ENCODE peak calls at places on chromosomes 12 and 14, in nine cellular contexts. T is uterus, S is neural progenitor cell, X is neuronal stem cell, U is small intestine, N is A549, M is astrocyte, O is cardiac muscle cell, R is thyroid gland. D is an unnamed sample.

GRCh38 chr14:95008445-95009217 is 148.7 kb downstream of the DICER1 start:
- DNase-seq in M (no peak), N (no peak), S (no peak), X (no peak), R (no peak), U (no peak), T (no peak), O (peak; percentile 44), D (no peak)

GRCh38 chr12:12774791-12775190 is 10.7 kb upstream of the APOLD1 start:
- DNase-seq in U (no peak), T (no peak), R (no peak), M (no peak), X (no peak), O (no peak), N (no peak), S (no peak), D (no peak)

GRCh38 chr12:70719672-70720420 is 82.6 kb upstream of the PTPRB start:
- DNase-seq in M (peak; percentile 41), T (no peak), R (peak; percentile 18), X (peak; percentile 70), U (peak; percentile 23), S (peak; percentile 80), O (peak; percentile 65), N (peak; percentile 13), D (no peak)

GRCh38 chr12:121814429-121815119 is 10.8 kb downstream of the SETD1B start:
- DNase-seq in X (no peak), N (no peak), M (no peak), U (no peak), O (no peak), S (no peak), R (no peak), T (no peak), D (no peak)

GRCh38 chr12:46364777-46365580 is 7.6 kb downstream of the SLC38A2 start:
- DNase-seq in M (peak; percentile 83), S (no peak), U (peak; percentile 80), X (no peak), R (peak; percentile 30), T (peak; percentile 72), N (peak; percentile 53), O (no peak), D (no peak)

GRCh38 chr14:86739761-86740160 is 1209.8 kb downstream of the FLRT2 start:
- DNase-seq in S (no peak), U (no peak), T (no peak), O (no peak), R (no peak), M (no peak), N (no peak), X (no peak), D (no peak)

GRCh38 chr14:63266106-63266505 is 52.6 kb downstream of the GPHB5 start:
- DNase-seq in U (no peak), X (no peak), M (peak; percentile 35), R (no peak), S (no peak), N (no peak), O (no peak), T (no peak), D (no peak)

GRCh38 chr14:96362965-96363750 is at the start of the genes ATG2B and GSKIP:
- DNase-seq in U (peak; percentile 95), S (peak; percentile 99), O (peak; percentile 97), N (peak; percentile 89), R (peak; percentile 94), M (peak; percentile 74), T (peak; percentile 90), X (peak; percentile 96), D (peak; percentile 98)

GRCh38 chr12:95548056-95548538 is 3.2 kb downstream of the USP44 start:
- DNase-seq in U (peak; percentile 13), R (peak; percentile 53), M (peak; percentile 2), N (no peak), T (peak; percentile 19), S (peak; percentile 84), O (peak; percentile 51), X (peak; percentile 30), D (no peak)

GRCh38 chr12:106446429-106447092 is 89.0 kb downstream of the POLR3B start:
- DNase-seq in X (peak; percentile 18), N (no peak), O (no peak), U (no peak), R (no peak), S (peak; percentile 64), T (no peak), M (peak; percentile 25), D (no peak)

GRCh38 chr12:108173160-108173559 is 44.1 kb downstream of the WSCD2 start:
- DNase-seq in R (peak; percentile 75), T (no peak), O (no peak), U (no peak), S (peak; percentile 41), M (no peak), X (no peak), N (no peak), D (no peak)

GRCh38 chr12:9319044-9319841 is 111.0 kb upstream of the PZP start:
- DNase-seq in T (no peak), N (no peak), U (no peak), R (no peak), S (peak; percentile 20), M (no peak), O (no peak), X (no peak), D (no peak)

GRCh38 chr12:23431006-23431405 is 518.5 kb downstream of the SOX5 start:
- DNase-seq in X (no peak), M (peak; percentile 50), U (no peak), N (no peak), R (no peak), T (no peak), O (peak; percentile 44), S (no peak), D (no peak)

GRCh38 chr14:90965765-90966164 is 94.7 kb downstream of the RPS6KA5 start:
- DNase-seq in R (no peak), X (no peak), S (no peak), N (no peak), U (no peak), T (no peak), O (no peak), M (no peak), D (no peak)

GRCh38 chr12:27293463-27293862 is 39.2 kb upstream of the BMAL2 start:
- DNase-seq in S (no peak), T (no peak), U (no peak), M (peak; percentile 50), N (no peak), X (no peak), O (no peak), R (peak; percentile 64), D (no peak)

GRCh38 chr12:124849382-124849781 is 14.3 kb downstream of the SCARB1 start:
- DNase-seq in M (no peak), R (no peak), U (no peak), O (no peak), X (no peak), N (no peak), S (no peak), T (no peak), D (no peak)

GRCh38 chr14:105999361-106000028 is 473.1 kb downstream of the TMEM121 start:
- DNase-seq in M (no peak), O (no peak), N (peak; percentile 84), X (no peak), T (peak; percentile 22), U (peak; percentile 60), S (peak; percentile 10), R (no peak), D (peak; percentile 64)
- H3K9me3 ChIP-seq in M (peaks cover 2% of the 10 kb centered on the region), O (peaks cover 4% of the 10 kb centered on the region), N (peaks cover 4% of the 10 kb centered on the region), X (peaks cover 4% of the 10 kb centered on the region), T (no peaks in the 10 kb centered on the region), U (no peaks in the 10 kb centered on the region), S (peaks cover 21% of the 10 kb centered on the region), R (no peaks in the 10 kb centered on the region), D (no peaks in the 10 kb centered on the region)

DNA sequence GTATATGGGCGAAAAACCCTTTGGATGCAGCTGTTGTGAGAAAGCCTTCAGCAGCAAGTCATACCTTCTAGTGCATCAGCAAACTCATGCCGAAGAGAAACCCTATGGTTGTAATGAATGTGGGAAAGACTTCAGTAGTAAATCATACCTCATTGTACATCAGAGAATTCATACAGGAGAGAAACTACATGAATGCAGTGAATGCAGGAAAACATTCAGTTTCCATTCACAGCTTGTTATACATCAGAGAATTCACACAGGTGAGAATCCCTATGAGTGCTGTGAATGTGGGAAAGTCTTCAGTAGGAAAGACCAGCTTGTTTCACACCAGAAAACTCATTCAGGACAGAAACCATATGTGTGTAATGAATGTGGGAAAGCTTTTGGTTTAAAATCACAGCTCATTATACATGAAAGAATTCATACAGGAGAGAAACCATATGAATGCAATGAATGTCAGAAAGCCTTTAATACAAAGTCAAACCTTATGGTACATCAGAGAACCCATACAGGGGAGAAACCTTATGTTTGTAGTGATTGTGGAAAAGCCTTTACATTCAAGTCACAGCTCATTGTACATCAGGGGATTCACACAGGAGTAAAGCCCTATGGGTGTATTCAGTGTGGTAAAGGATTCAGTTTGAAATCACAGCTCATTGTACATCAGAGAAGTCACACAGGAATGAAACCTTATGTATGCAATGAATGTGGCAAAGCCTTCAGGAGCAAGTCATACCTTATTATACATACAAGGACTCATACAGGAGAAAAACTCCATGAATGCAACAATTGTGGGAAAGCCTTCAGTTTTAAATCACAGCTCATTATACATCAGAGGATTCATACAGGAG is 21.4 kb downstream of the ZNF268 start:
- DNase-seq in T (no peak), S (no peak), O (no peak), R (no peak), X (no peak), N (peak; percentile 51), U (no peak), M (peak; percentile 24), D (no peak)
- H3K9me3 ChIP-seq in T (peaks cover 11% of the 10 kb centered on the region), S (peaks cover 73% of the 10 kb centered on the region), O (peaks cover 33% of the 10 kb centered on the region), R (peaks cover 38% of the 10 kb centered on the region), X (peaks cover 37% of the 10 kb centered on the region), N (peaks cover 75% of the 10 kb centered on the region), U (peaks cover 8% of the 10 kb centered on the region), M (peaks cover 52% of the 10 kb centered on the region), D (peaks cover 66% of the 10 kb centered on the region)

GRCh38 chr14:27077181-27077738 is 479.4 kb upstream of the NOVA1 start:
- DNase-seq in X (no peak), O (no peak), S (no peak), U (no peak), N (no peak), T (no peak), R (no peak), M (no peak), D (no peak)
- H3K9me3 ChIP-seq in X (no peaks in the 10 kb centered on the region), O (no peaks in the 10 kb centered on the region), S (no peaks in the 10 kb centered on the region), U (no peaks in the 10 kb centered on the region), N (no peaks in the 10 kb centered on the region), T (no peaks in the 10 kb centered on the region), R (no peaks in the 10 kb centered on the region), M (no peaks in the 10 kb centered on the region), D (no peaks in the 10 kb centered on the region)

DNA sequence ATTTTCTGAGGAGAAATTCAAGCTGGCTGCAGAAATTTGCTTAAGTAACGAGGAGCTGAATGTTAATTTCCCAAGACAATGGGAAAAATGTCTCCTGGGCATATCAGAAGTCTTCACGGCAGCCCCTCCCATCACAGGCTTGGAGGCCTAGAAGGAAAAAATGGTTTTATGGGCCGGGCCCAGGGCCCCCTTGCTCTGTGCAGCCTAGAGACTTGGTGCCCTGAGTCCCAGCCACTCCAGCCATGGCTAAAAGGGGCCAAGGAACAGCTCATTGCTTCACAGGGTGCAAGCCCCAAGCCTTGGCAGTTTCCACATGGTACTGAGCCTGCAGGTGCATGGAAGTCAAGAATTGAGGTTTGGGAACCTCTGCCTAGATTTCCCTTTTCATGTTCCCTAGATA is 24.3 kb upstream of the HSP90AA1 start:
- DNase-seq in T (no peak), O (no peak), S (no peak), M (no peak), X (no peak), N (no peak), R (no peak), U (no peak), D (no peak)
- H3K9me3 ChIP-seq in T (no peaks in the 10 kb centered on the region), O (no peaks in the 10 kb centered on the region), S (no peaks in the 10 kb centered on the region), M (no peaks in the 10 kb centered on the region), X (no peaks in the 10 kb centered on the region), N (peaks cover 20% of the 10 kb centered on the region), R (no peaks in the 10 kb centered on the region), U (no peaks in the 10 kb centered on the region), D (no peaks in the 10 kb centered on the region)